ENCODE peak calls at places on chromosomes 3 and 15, in eight cellular contexts. A, O, U, S, M, B, H and K are unnamed samples.

GRCh38 chr3:140443073-140443472 is 234.8 kb upstream of the TRIM42 start:
- DNase-seq in M (no peak), H (no peak), U (no peak), B (no peak), O (no peak), A (no peak), S (no peak), K (no peak)

GRCh38 chr3:146274833-146275232 is 23.9 kb upstream of the PLSCR4 start:
- DNase-seq in S (no peak), M (no peak), B (peak; percentile 98), A (no peak), H (no peak), U (no peak), O (no peak), K (no peak)

GRCh38 chr15:19973718-19974117 is 567.9 kb downstream of the GOLGA6L6 start:
- DNase-seq in B (no peak), H (no peak), O (no peak), S (no peak), M (no peak), A (no peak), U (no peak), K (no peak)

GRCh38 chr15:64751464-64751863 is 23.9 kb downstream of the RBPMS2 start:
- DNase-seq in U (no peak), S (no peak), A (no peak), O (no peak), M (no peak), H (no peak), B (no peak), K (no peak)

GRCh38 chr3:119240101-119240581 is 537 bp downstream of the B4GALT4 start:
- DNase-seq in O (no peak), U (no peak), H (peak; percentile 24), S (peak; percentile 64), M (no peak), B (no peak), A (peak; percentile 40), K (no peak)

GRCh38 chr3:99768126-99768525 is 49.5 kb upstream of the CMSS1 start:
- DNase-seq in O (no peak), M (no peak), B (peak; percentile 30), H (no peak), S (no peak), A (no peak), U (no peak), K (no peak)

GRCh38 chr3:187783098-187783497 is 37.8 kb upstream of the BCL6 start:
- DNase-seq in H (no peak), O (peak; percentile 62), U (peak; percentile 65), B (peak; percentile 97), A (no peak), S (no peak), M (peak; percentile 59), K (no peak)

GRCh38 chr15:45612790-45613415 is 21.9 kb upstream of the SQOR start:
- DNase-seq in M (no peak), U (no peak), O (no peak), S (no peak), A (no peak), B (peak; percentile 77), H (no peak), K (no peak)

GRCh38 chr3:9019244-9019961 is 56.1 kb upstream of the RAD18 start:
- DNase-seq in O (peak; percentile 63), B (no peak), S (no peak), A (no peak), M (no peak), U (no peak), H (no peak), K (no peak)

GRCh38 chr3:181720281-181720680 is 8.6 kb downstream of the SOX2 start:
- DNase-seq in B (no peak), M (no peak), O (peak; percentile 45), H (no peak), A (no peak), S (no peak), U (no peak), K (no peak)

GRCh38 chr3:49627634-49628033 is 46.5 kb upstream of the APEH start:
- DNase-seq in B (no peak), U (no peak), A (no peak), S (no peak), M (no peak), H (no peak), O (no peak), K (no peak)

GRCh38 chr3:114418724-114419543 is 125.1 kb downstream of the TIGIT start:
- DNase-seq in M (no peak), S (peak; percentile 73), U (no peak), A (no peak), H (peak; percentile 39), O (no peak), B (peak; percentile 95), K (no peak)

GRCh38 chr3:186901135-186901734 is 29.1 kb upstream of the ST6GAL1 start:
- DNase-seq in M (no peak), S (peak; percentile 4), B (no peak), H (no peak), A (no peak), U (no peak), O (no peak), K (no peak)

GRCh38 chr15:101439285-101439919 is 50.1 kb downstream of the PCSK6 start:
- DNase-seq in U (peak; percentile 6), A (no peak), B (no peak), S (peak; percentile 65), M (no peak), H (peak; percentile 33), O (peak; percentile 26), K (peak; percentile 68)

GRCh38 chr3:132254076-132254755 is 63.0 kb upstream of the ACP3 start:
- DNase-seq in O (no peak), U (no peak), B (peak; percentile 10), A (no peak), H (no peak), M (no peak), S (no peak), K (no peak)

GRCh38 chr3:33717866-33718594 is at the start of gene CLASP2:
- DNase-seq in B (peak; percentile 86), U (peak; percentile 72), M (peak; percentile 93), A (peak; percentile 85), H (peak; percentile 62), O (peak; percentile 90), S (peak; percentile 91), K (peak; percentile 97)
- TF ChIP-seq POLR2A in B (peak; percentile 69), U (no peak), M (peak; percentile 83), A (peak; percentile 77), H (peak; percentile 83), O (peak; percentile 38), S (peak; percentile 84), K (peak; percentile 25)

GRCh38 chr3:16887130-16887529 is 2.4 kb downstream of the PLCL2 start:
- DNase-seq in O (no peak), A (no peak), B (no peak), M (no peak), S (no peak), U (no peak), H (no peak), K (no peak)
- H3K4me3 ChIP-seq in O (no peak overlapping the region), A (no peak overlapping the region), B (no peak overlapping the region), M (peak overlapping the region; percentile 91), S (no peak overlapping the region), U (peak overlapping the region; percentile 78), H (no peak overlapping the region), K (no peak overlapping the region)

DNA sequence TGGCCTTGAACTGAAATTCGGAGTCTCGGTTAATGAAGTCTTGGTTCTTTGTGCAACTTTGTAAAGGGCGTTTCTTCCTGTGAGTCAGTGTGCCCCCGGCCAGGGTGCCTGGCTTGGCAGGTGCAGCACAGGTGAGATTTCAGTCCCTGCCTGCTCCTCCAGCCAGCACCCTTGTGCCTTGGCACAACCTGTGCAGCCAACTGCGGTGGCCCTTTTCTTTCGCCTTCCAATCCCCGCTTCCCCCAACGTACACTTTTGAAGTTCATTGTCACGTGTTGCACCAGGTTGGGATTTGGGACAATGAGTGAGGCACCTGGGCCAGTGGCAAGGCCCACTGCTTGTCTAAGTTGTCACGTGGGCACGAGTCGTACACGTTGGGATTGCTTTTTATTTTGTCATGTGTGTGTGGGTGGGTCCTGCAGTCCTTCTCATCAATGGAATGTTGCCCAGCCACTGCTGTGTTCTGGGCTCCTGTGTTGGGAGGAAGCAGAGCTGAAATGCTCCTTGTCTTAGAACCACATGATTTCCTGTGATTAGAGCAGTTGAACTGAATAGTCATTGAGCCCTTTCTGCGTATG is 242.9 kb upstream of the BHLHE40 start:
- DNase-seq in M (peak; percentile 49), A (no peak), S (no peak), H (no peak), B (peak; percentile 50), U (peak; percentile 94), O (peak; percentile 78), K (no peak)
- H3K27ac ChIP-seq in M (peak overlapping the region; percentile 76), A (no peak overlapping the region), S (no peak overlapping the region), H (no peak overlapping the region), B (no peak overlapping the region), U (peak overlapping the region; percentile 83), O (peak overlapping the region; percentile 84), K (no peak overlapping the region)

GRCh38 chr15:75455424-75455981 is 4.0 kb upstream of the SIN3A start:
- DNase-seq in U (peak; percentile 86), O (peak; percentile 91), A (peak; percentile 89), M (peak; percentile 91), H (peak; percentile 91), B (peak; percentile 65), S (peak; percentile 80), K (peak; percentile 96)
- TF ChIP-seq POLR2A in U (peak; percentile 34), O (peak; percentile 20), A (peak; percentile 72), M (peak; percentile 69), H (peak; percentile 82), B (no peak), S (no peak), K (no peak)

GRCh38 chr3:64138046-64138445 is 87.2 kb downstream of the PRICKLE2 start:
- DNase-seq in U (no peak), B (no peak), O (no peak), A (no peak), M (no peak), S (no peak), H (no peak), K (no peak)
- H3K4me3 ChIP-seq in U (no peak overlapping the region), B (no peak overlapping the region), O (no peak overlapping the region), A (no peak overlapping the region), M (no peak overlapping the region), S (no peak overlapping the region), H (no peak overlapping the region), K (no peak overlapping the region)